ENCODE peak calls at places on chromosomes 6 and 20, in eight cellular contexts. P is heart right ventricle; X is effector memory CD4-positive, alpha-beta T cell; L is heart left ventricle; W is ovary; C is OCI-LY7; O is stomach; A is CD4-positive, CD25-positive, alpha-beta regulatory T cell. V is an unnamed sample.
A peak's percentile ranks its signal among the peaks of the same experiment; 100 is the strongest.

GRCh38 chr6:11473008-11473740 is 64.4 kb upstream of the TMEM170B start:
- DNase-seq in P (no peak), X (no peak), L (no peak), W (no peak), C (no peak), O (no peak), A (no peak), V (no peak)

GRCh38 chr6:11272491-11273192 is 40.2 kb upstream of the NEDD9 start:
- DNase-seq in P (no peak), X (no peak), L (no peak), W (no peak), C (no peak), O (no peak), A (no peak), V (no peak)

GRCh38 chr6:7899046-7899888 is 11.3 kb downstream of the TXNDC5 start:
- DNase-seq in P (no peak), X (no peak), L (no peak), W (no peak), C (peak; percentile 59), O (no peak), A (peak; percentile 19), V (no peak)

GRCh38 chr6:50815436-50816114 is 3.1 kb upstream of the TFAP2B start:
- DNase-seq in P (no peak), X (no peak), L (no peak), W (no peak), C (peak; percentile 3), O (no peak), A (peak; percentile 9), V (no peak)

GRCh38 chr6:112990971-112991370 is 643.8 kb downstream of the RFPL4B start:
- DNase-seq in P (no peak), X (no peak), L (no peak), W (no peak), C (no peak), O (no peak), A (no peak), V (no peak)

GRCh38 chr6:3311798-3312197 is 53.1 kb downstream of the PSMG4 start:
- DNase-seq in P (no peak), X (no peak), L (no peak), W (no peak), C (no peak), O (no peak), A (no peak), V (peak; percentile 16)

GRCh38 chr6:39343461-39343870 is 21.0 kb upstream of the KCNK16 start:
- DNase-seq in P (no peak), X (no peak), L (no peak), W (no peak), C (no peak), O (no peak), A (no peak), V (peak; percentile 76)

GRCh38 chr20:11451793-11452291 is 465.9 kb upstream of the BTBD3 start:
- DNase-seq in P (no peak), X (no peak), L (no peak), W (no peak), C (no peak), O (no peak), A (no peak), V (no peak)

GRCh38 chr20:33005132-33005566 is 916 bp upstream of the SUN5 start:
- DNase-seq in P (no peak), X (no peak), L (no peak), W (no peak), C (peak; percentile 41), O (no peak), A (peak; percentile 68), V (no peak)

GRCh38 chr6:132272776-132273175 is 128.5 kb downstream of the MOXD1 start:
- DNase-seq in P (no peak), X (no peak), L (no peak), W (no peak), C (no peak), O (no peak), A (no peak), V (no peak)

GRCh38 chr6:168120390-168121307 is 41.6 kb upstream of the FRMD1 start:
- DNase-seq in P (no peak), X (no peak), L (peak; percentile 5), W (no peak), C (no peak), O (no peak), A (no peak), V (peak; percentile 38)

GRCh38 chr6:134240664-134241431 is 77.1 kb downstream of the SGK1 start:
- DNase-seq in P (peak; percentile 73), X (peak; percentile 66), L (peak; percentile 79), W (no peak), C (peak; percentile 34), O (peak; percentile 52), A (peak; percentile 97), V (peak; percentile 93)

GRCh38 chr6:56954389-56955170 is at the start of gene BEND6:
- DNase-seq in P (peak; percentile 13), X (no peak), L (peak; percentile 49), W (peak; percentile 44), C (no peak), O (peak; percentile 27), A (peak; percentile 24), V (peak; percentile 79)

GRCh38 chr20:36852187-36852586 is 23.8 kb upstream of the TLDC2 start:
- DNase-seq in P (no peak), X (no peak), L (peak; percentile 64), W (no peak), C (peak; percentile 28), O (no peak), A (no peak), V (no peak)

GRCh38 chr6:72245565-72245964 is 359.2 kb downstream of the RIMS1 start:
- DNase-seq in P (no peak), X (no peak), L (no peak), W (no peak), C (no peak), O (no peak), A (no peak), V (no peak)

GRCh38 chr6:11207199-11207968 is 25.1 kb downstream of the NEDD9 start:
- DNase-seq in P (peak; percentile 60), X (no peak), L (peak; percentile 71), W (no peak), C (no peak), O (peak; percentile 79), A (no peak), V (no peak)

GRCh38 chr6:42352856-42353564 is 98.7 kb downstream of the TRERF1 start:
- DNase-seq in P (no peak), X (no peak), L (no peak), W (no peak), C (no peak), O (no peak), A (no peak), V (no peak)

GRCh38 chr20:38460040-38460623 is 12.5 kb upstream of the RALGAPB start:
- DNase-seq in P (peak; percentile 38), X (no peak), L (no peak), W (no peak), C (no peak), O (no peak), A (no peak), V (no peak)

GRCh38 chr20:56922497-56922896 is 293.4 kb downstream of the TFAP2C start:
- DNase-seq in P (no peak), X (no peak), L (no peak), W (no peak), C (no peak), O (no peak), A (no peak), V (no peak)

GRCh38 chr6:151681426-151682059 is 125.9 kb upstream of the ESR1 start:
- DNase-seq in P (no peak), X (no peak), L (peak; percentile 25), W (peak; percentile 34), C (no peak), O (no peak), A (peak; percentile 37), V (no peak)

GRCh38 chr6:43886717-43887339 is 116.8 kb downstream of the VEGFA start:
- DNase-seq in P (no peak), X (no peak), L (no peak), W (no peak), C (no peak), O (no peak), A (no peak), V (peak; percentile 46)

GRCh38 chr6:38012573-38012972 is 193.0 kb downstream of the ZFAND3 start:
- DNase-seq in P (no peak), X (no peak), L (peak; percentile 31), W (no peak), C (peak; percentile 60), O (no peak), A (peak; percentile 49), V (no peak)

GRCh38 chr6:38016824-38017223 is 197.3 kb downstream of the ZFAND3 start:
- DNase-seq in P (no peak), X (no peak), L (no peak), W (no peak), C (no peak), O (no peak), A (no peak), V (no peak)

GRCh38 chr6:38020593-38020992 is 201.1 kb downstream of the ZFAND3 start:
- DNase-seq in P (no peak), X (no peak), L (no peak), W (no peak), C (no peak), O (no peak), A (no peak), V (no peak)

GRCh38 chr6:38018755-38019165 is 199.2 kb downstream of the ZFAND3 start:
- DNase-seq in P (no peak), X (no peak), L (no peak), W (no peak), C (no peak), O (no peak), A (no peak), V (no peak)

GRCh38 chr6:38015341-38015740 is 195.8 kb downstream of the ZFAND3 start:
- DNase-seq in P (no peak), X (no peak), L (no peak), W (no peak), C (no peak), O (no peak), A (no peak), V (no peak)
- H3K36me3 ChIP-seq in P (no peaks in the 10 kb centered on the region), X (no peaks in the 10 kb centered on the region), L (no peaks in the 10 kb centered on the region), W (no peaks in the 10 kb centered on the region), C (no peaks in the 10 kb centered on the region), O (no peaks in the 10 kb centered on the region), A (no peaks in the 10 kb centered on the region), V (no peaks in the 10 kb centered on the region)

GRCh38 chr20:19433371-19434316 is 221.2 kb downstream of the SLC24A3 start:
- DNase-seq in P (no peak), X (no peak), L (no peak), W (no peak), C (no peak), O (no peak), A (no peak), V (no peak)
- H3K27ac ChIP-seq in P (no peak overlapping the region), X (no peak overlapping the region), L (no peak overlapping the region), W (no peak overlapping the region), C (no peak overlapping the region), O (no peak overlapping the region), A (no peak overlapping the region), V (no peak overlapping the region)

GRCh38 chr6:31882344-31882743 is 3.5 kb upstream of the SLC44A4 start:
- DNase-seq in P (no peak), X (no peak), L (no peak), W (peak; percentile 38), C (no peak), O (no peak), A (no peak), V (no peak)
- H3K36me3 ChIP-seq in P (peaks cover 80% of the 10 kb centered on the region), X (peaks cover 67% of the 10 kb centered on the region), L (peaks cover 77% of the 10 kb centered on the region), W (no peaks in the 10 kb centered on the region), C (peaks cover 76% of the 10 kb centered on the region), O (peaks cover 79% of the 10 kb centered on the region), A (peaks cover 57% of the 10 kb centered on the region), V (peaks cover 80% of the 10 kb centered on the region)

GRCh38 chr20:52105045-52105572 is 86.5 kb downstream of the ZFP64 start:
- DNase-seq in P (no peak), X (no peak), L (no peak), W (no peak), C (no peak), O (no peak), A (no peak), V (no peak)
- H3K27ac ChIP-seq in P (no peak overlapping the region), X (no peak overlapping the region), L (no peak overlapping the region), W (no peak overlapping the region), C (no peak overlapping the region), O (no peak overlapping the region), A (no peak overlapping the region), V (no peak overlapping the region)

GRCh38 chr20:6041808-6042265 is 12.0 kb downstream of the LRRN4 start:
- DNase-seq in P (no peak), X (no peak), L (no peak), W (no peak), C (no peak), O (no peak), A (no peak), V (no peak)
- H3K36me3 ChIP-seq in P (peaks cover 57% of the 10 kb centered on the region), X (peaks cover 27% of the 10 kb centered on the region), L (peaks cover 48% of the 10 kb centered on the region), W (no peaks in the 10 kb centered on the region), C (peaks cover 54% of the 10 kb centered on the region), O (peaks cover 58% of the 10 kb centered on the region), A (peaks cover 39% of the 10 kb centered on the region), V (peaks cover 57% of the 10 kb centered on the region)